ENCODE peak calls at places on chromosomes 2 and 18, in five cellular contexts. A, U, T, R and M are unnamed samples.
A peak's percentile ranks its signal among the peaks of the same experiment; 100 is the strongest.

GRCh38 chr2:71148506-71149063 is 18.2 kb downstream of the MPHOSPH10 start:
- DNase-seq in R (no peak), A (no peak), T (no peak), U (no peak), M (no peak)

GRCh38 chr2:218607436-218608115 is at the start of gene PLCD4:
- DNase-seq in R (no peak), U (no peak), T (peak; percentile 68), A (peak; percentile 46), M (peak; percentile 44)

GRCh38 chr2:55763721-55764120 is 70.1 kb upstream of the PNPT1 start:
- DNase-seq in R (no peak), U (no peak), A (no peak), T (no peak), M (no peak)

GRCh38 chr2:56981554-56981953 is 797.8 kb downstream of the CCDC85A start:
- DNase-seq in T (no peak), U (no peak), A (no peak), R (no peak), M (no peak)

GRCh38 chr2:101741775-101742520 is 44.4 kb downstream of the MAP4K4 start:
- DNase-seq in A (no peak), R (no peak), U (no peak), T (peak; percentile 85), M (no peak)

GRCh38 chr2:120291464-120292311 is 39.0 kb downstream of the RALB start:
- DNase-seq in R (no peak), A (no peak), T (no peak), U (no peak), M (no peak)

GRCh38 chr18:34677056-34677574 is 33.0 kb upstream of the DTNA start:
- DNase-seq in R (no peak), U (no peak), A (no peak), T (no peak), M (no peak)

GRCh38 chr2:224347181-224348051 is 54.5 kb downstream of the FAM124B start:
- DNase-seq in T (no peak), R (no peak), A (no peak), U (no peak), M (no peak)

GRCh38 chr2:157307021-157307420 is 18.6 kb downstream of the ERMN start:
- DNase-seq in A (no peak), R (no peak), U (no peak), T (no peak), M (no peak)

GRCh38 chr2:57372237-57372962 is 674.2 kb upstream of the VRK2 start:
- DNase-seq in A (no peak), T (no peak), R (no peak), U (no peak), M (no peak)

GRCh38 chr2:210113636-210114235 is 57.5 kb downstream of the KANSL1L start:
- DNase-seq in T (no peak), R (no peak), A (no peak), U (no peak), M (no peak)

GRCh38 chr2:236137066-236137465 is 31.1 kb downstream of the GBX2 start:
- DNase-seq in R (no peak), T (no peak), A (no peak), U (no peak), M (no peak)

GRCh38 chr2:197555467-197555866 is 39.6 kb downstream of the MOB4 start:
- DNase-seq in R (no peak), A (no peak), U (no peak), T (no peak), M (no peak)